ENCODE peak calls at places on chromosomes 2 and 18, in seven cellular contexts. R, A, K, Y, D, W and H are unnamed samples.

GRCh38 chr18:26103579-26103978 is 13.2 kb upstream of the SS18 start:
- DNase-seq in K (peak), R (peak), A (no peak), W (no peak), Y (peak), D (no peak), H (no peak)

GRCh38 chr18:48441405-48441881 is 32.3 kb upstream of the ZBTB7C start:
- DNase-seq in W (no peak), R (no peak), D (no peak), A (no peak), K (no peak), Y (no peak), H (no peak)

GRCh38 chr2:176283268-176283667 is 14.0 kb downstream of the MTX2 start:
- DNase-seq in D (no peak), Y (no peak), W (no peak), K (no peak), R (no peak), A (no peak), H (no peak)

GRCh38 chr2:6941299-6942046 is 24.3 kb downstream of the RNF144A start:
- DNase-seq in A (no peak), K (no peak), Y (no peak), R (no peak), D (no peak), W (no peak), H (no peak)

GRCh38 chr2:214574077-214574775 is 163.4 kb downstream of the VWC2L start:
- DNase-seq in R (no peak), W (no peak), Y (no peak), K (no peak), D (no peak), A (no peak), H (no peak)

GRCh38 chr2:84854835-84855234 is 26.0 kb downstream of the TRABD2A start:
- DNase-seq in D (no peak), Y (no peak), R (no peak), A (no peak), W (no peak), K (no peak), H (no peak)

GRCh38 chr2:51368250-51368649 is 336.3 kb upstream of the NRXN1 start:
- DNase-seq in R (no peak), A (no peak), K (no peak), D (no peak), Y (no peak), W (no peak), H (no peak)

GRCh38 chr2:213149332-213149875 is 2.0 kb downstream of the IKZF2 start:
- DNase-seq in R (peak), D (no peak), A (no peak), Y (no peak), W (no peak), K (no peak), H (no peak)

GRCh38 chr2:11343626-11344341 is 652 bp downstream of the ROCK2 start:
- DNase-seq in Y (peak), D (peak), K (peak), W (peak), R (peak), A (peak), H (no peak)

GRCh38 chr2:15760232-15760890 is 168.7 kb downstream of the DDX1 start:
- DNase-seq in W (no peak), R (no peak), K (peak), Y (no peak), D (no peak), A (no peak), H (no peak)

GRCh38 chr18:42893991-42894390 is 221.5 kb downstream of the RIT2 start:
- DNase-seq in K (no peak), Y (no peak), W (no peak), A (no peak), D (no peak), R (peak), H (no peak)

GRCh38 chr2:169365093-169365483 is 2.8 kb upstream of the LRP2 start:
- DNase-seq in K (no peak), W (peak), D (no peak), Y (no peak), R (peak), A (no peak), H (no peak)

GRCh38 chr2:97935719-97936161 is 60.0 kb downstream of the TMEM131 start:
- DNase-seq in W (no peak), D (no peak), A (no peak), K (no peak), Y (no peak), R (peak), H (peak)

GRCh38 chr2:233976690-233977294 is 59.6 kb downstream of the TRPM8 start:
- DNase-seq in A (peak), D (no peak), W (peak), Y (peak), K (no peak), R (peak), H (peak)

GRCh38 chr2:74441690-74442482 is at the start of gene RTKN:
- DNase-seq in Y (peak), D (peak), K (peak), W (peak), R (no peak), A (peak), H (no peak)

GRCh38 chr18:10270160-10270571 is 184.3 kb upstream of the APCDD1 start:
- DNase-seq in K (no peak), A (no peak), R (no peak), Y (no peak), D (no peak), W (no peak), H (peak)

GRCh38 chr2:104321800-104322164 is 532.1 kb upstream of the POU3F3 start:
- DNase-seq in Y (no peak), A (no peak), R (no peak), D (no peak), K (no peak), W (no peak), H (no peak)

GRCh38 chr2:86297382-86298147 is 39.9 kb downstream of the REEP1 start:
- DNase-seq in K (peak), W (peak), R (no peak), A (no peak), Y (no peak), D (no peak), H (no peak)
- TF ChIP-seq CTCF in K (peak), W (no peak), R (peak), A (no peak), Y (no peak), D (no peak), H (peak)

GRCh38 chr18:70998490-70998889 is 709.6 kb downstream of the SOCS6 start:
- DNase-seq in K (no peak), D (no peak), Y (no peak), A (no peak), W (no peak), R (no peak), H (no peak)
- TF ChIP-seq CTCF in K (peak), D (no peak), Y (no peak), A (no peak), W (no peak), R (peak), H (no peak)

GRCh38 chr18:13103366-13103765 is 112.2 kb downstream of the CEP192 start:
- DNase-seq in A (no peak), K (no peak), D (no peak), Y (no peak), W (no peak), R (no peak), H (no peak)
- TF ChIP-seq CTCF in A (peak), K (peak), D (no peak), Y (peak), W (no peak), R (peak), H (peak)

GRCh38 chr2:31349684-31350083 is 64.9 kb downstream of the XDH start:
- DNase-seq in D (no peak), W (no peak), Y (no peak), K (no peak), A (no peak), R (no peak), H (no peak)

GRCh38 chr2:31353121-31353520 is 61.4 kb downstream of the XDH start:
- DNase-seq in D (no peak), Y (no peak), W (no peak), R (no peak), K (no peak), A (no peak), H (no peak)

GRCh38 chr2:31349160-31349559 is 65.4 kb downstream of the XDH start:
- DNase-seq in K (no peak), R (no peak), Y (no peak), W (no peak), D (no peak), A (no peak), H (no peak)

GRCh38 chr2:31359229-31359628 is 55.3 kb downstream of the XDH start:
- DNase-seq in K (no peak), D (no peak), A (no peak), R (no peak), W (no peak), Y (no peak), H (no peak)

GRCh38 chr2:31354837-31355236 is 59.7 kb downstream of the XDH start:
- DNase-seq in K (no peak), A (no peak), D (no peak), R (no peak), W (no peak), Y (no peak), H (no peak)
- TF ChIP-seq CTCF in K (peak), A (no peak), D (no peak), R (peak), W (no peak), Y (peak), H (peak)

GRCh38 chr2:80091237-80091636 is 213.3 kb downstream of the LRRTM1 start:
- DNase-seq in R (no peak), D (no peak), A (no peak), W (no peak), Y (no peak), K (no peak), H (no peak)
- TF ChIP-seq CTCF in R (no peak), D (no peak), A (no peak), W (no peak), Y (no peak), K (no peak), H (no peak)

GRCh38 chr2:42810971-42811865 is 18.8 kb upstream of the HAAO start:
- DNase-seq in Y (peak), W (peak), R (no peak), K (peak), D (no peak), A (no peak), H (no peak)
- TF ChIP-seq CTCF in Y (no peak), W (no peak), R (no peak), K (no peak), D (no peak), A (no peak), H (no peak)

DNA sequence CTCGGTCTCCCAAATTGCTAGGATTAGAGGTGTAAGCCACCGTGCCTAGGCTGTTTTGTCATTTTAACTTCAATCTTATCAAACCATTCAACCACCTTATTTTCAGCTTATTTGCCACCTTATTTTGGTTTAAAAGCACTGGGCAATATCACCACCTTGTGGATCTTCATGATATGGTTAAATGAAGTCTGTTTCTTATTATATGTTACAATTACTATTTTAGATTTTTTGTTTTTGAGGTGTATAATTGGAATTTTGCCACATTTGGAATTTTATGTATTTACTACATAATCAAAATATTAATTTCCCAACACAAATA is 43.8 kb upstream of the SCN9A start:
- DNase-seq in K (no peak), D (no peak), W (no peak), A (peak), R (no peak), Y (no peak), H (peak)
- TF ChIP-seq CTCF in K (peak), D (no peak), W (peak), A (peak), R (peak), Y (peak), H (peak)

DNA sequence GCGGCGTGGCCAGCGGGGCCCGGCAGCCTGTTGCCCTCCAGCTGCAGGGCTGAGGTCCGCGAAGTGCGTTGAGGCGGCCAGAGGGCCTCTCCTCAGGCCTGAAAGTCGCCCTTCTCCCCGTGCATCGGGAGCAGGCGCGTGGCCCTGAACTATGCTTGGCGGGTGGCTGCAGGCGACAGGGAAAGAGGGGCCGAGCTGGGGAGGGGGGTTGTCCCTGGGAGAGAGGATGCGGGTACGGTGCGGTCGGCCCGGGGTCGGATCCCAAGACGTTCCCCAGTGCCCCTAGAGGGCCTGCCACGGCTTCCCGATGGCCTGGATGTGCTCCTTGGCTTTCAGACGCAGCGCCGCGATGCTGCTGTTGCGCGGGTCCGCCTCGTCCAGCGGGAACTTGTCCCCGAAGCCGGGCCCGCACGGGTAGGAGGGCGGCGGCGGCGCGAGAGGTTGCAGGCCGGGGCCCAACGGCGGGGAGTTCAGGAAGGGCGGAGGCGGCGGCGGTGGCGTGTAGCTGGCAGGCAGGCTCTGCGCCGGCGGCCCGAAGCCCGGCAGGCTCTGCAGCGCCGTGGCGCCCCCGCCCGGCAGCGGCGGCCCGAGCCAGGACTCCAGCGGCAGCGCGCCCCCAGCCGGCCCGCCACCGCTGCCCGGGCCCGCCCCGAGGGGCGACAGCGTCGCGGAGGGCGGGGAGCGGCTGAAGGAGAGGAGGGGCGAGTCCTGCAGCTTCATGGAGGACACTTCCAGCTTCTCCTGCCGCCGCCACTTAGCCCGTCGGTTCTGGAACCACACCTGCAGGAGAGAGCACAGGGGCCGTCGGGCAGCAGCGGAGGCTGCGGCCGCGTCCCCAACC is 4.3 kb downstream of the RAX start:
- DNase-seq in Y (peak), R (no peak), D (no peak), W (peak), K (peak), A (no peak), H (no peak)
- TF ChIP-seq CTCF in Y (peak), R (no peak), D (no peak), W (peak), K (peak), A (peak), H (no peak)

GRCh38 chr2:237665713-237666143 is 38.3 kb downstream of the LRRFIP1 start:
- DNase-seq in D (no peak), A (no peak), W (peak), R (no peak), Y (no peak), K (peak), H (no peak)
- TF ChIP-seq CTCF in D (no peak), A (no peak), W (no peak), R (no peak), Y (no peak), K (no peak), H (no peak)

GRCh38 chr2:218754201-218754600 is 27.7 kb upstream of the CYP27A1 start:
- DNase-seq in W (no peak), K (no peak), R (no peak), A (no peak), Y (no peak), D (no peak), H (no peak)

GRCh38 chr2:218755567-218756404 is 26.2 kb upstream of the CYP27A1 start:
- DNase-seq in A (no peak), W (no peak), K (no peak), Y (no peak), D (no peak), R (no peak), H (no peak)

GRCh38 chr2:218754781-218755180 is 27.2 kb upstream of the CYP27A1 start:
- DNase-seq in K (no peak), W (no peak), R (no peak), D (no peak), Y (no peak), A (no peak), H (no peak)

GRCh38 chr2:218755198-218755566 is 26.8 kb upstream of the CYP27A1 start:
- DNase-seq in K (no peak), Y (no peak), A (no peak), R (no peak), D (no peak), W (no peak), H (no peak)

DNA sequence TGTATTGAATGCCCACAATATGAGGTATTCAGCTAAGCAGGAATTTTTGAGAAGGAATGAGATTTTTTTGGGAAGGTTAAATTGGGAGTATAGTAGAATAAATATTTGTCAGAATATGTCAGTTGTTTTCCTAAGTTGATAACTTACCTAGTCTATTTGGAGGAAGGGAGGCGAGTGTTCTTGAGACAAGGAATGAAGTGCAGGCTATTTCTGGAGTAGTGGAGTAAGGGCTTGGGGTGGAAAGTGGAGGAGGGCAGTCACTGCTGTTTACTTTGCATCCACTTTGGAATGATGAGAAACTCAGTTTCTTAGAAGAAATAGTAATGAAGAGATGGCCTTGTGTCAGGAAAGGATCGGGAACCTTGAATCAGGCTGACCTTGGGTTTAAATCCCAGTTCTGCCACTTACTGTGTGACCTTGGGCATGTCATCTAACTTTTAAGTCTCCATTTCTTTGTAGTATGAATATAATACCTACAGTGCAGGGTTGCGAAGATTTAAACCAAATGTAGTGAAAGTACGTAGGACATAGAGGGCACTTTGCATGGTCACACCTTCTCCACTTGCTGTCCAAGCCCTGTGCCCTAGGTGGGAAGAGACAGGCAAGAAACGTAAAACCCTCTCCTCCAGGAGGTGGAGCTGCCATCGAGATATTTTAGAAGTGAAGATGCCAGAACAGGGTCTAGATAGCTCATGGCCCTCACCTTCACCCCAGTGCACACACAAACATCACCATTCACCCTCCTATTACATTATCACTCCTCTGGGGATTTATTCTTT is 25.2 kb upstream of the CYP27A1 start:
- DNase-seq in W (no peak), K (no peak), R (no peak), D (no peak), Y (no peak), A (no peak), H (no peak)
- TF ChIP-seq CTCF in W (no peak), K (peak), R (no peak), D (no peak), Y (no peak), A (no peak), H (no peak)